ENCODE peak calls at places on chromosomes 7 and 10, in eight cellular contexts. M is trophoblast cell; P is mammary epithelial cell; T is CD8-positive, alpha-beta memory T cell; W is heart right ventricle; X is breast epithelium; S is colonic mucosa; U is cardiac muscle cell. L is an unnamed sample. For H3K4me1, the result is how much of the 10 kb centered on the place peaks cover.

GRCh38 chr10:66678521-66678920 is 247.3 kb upstream of the LRRTM3 start:
- DNase-seq in M (no peak), P (peak), T (no peak), W (no peak), X (no peak), S (no peak), U (no peak), L (no peak)

GRCh38 chr7:92925876-92926696 is 89.7 kb upstream of the CDK6 start:
- DNase-seq in M (no peak), P (no peak), T (no peak), W (no peak), X (no peak), S (no peak), U (peak), L (no peak)

GRCh38 chr7:34823650-34824258 is 165.7 kb downstream of the NPSR1 start:
- DNase-seq in M (peak), P (peak), T (peak), W (peak), X (no peak), S (peak), U (peak), L (peak)

GRCh38 chr10:132743925-132744490 is 41.9 kb downstream of the NKX6-2 start:
- DNase-seq in M (no peak), P (no peak), T (no peak), W (no peak), X (no peak), S (no peak), U (no peak), L (no peak)

GRCh38 chr7:107206706-107207105 is 37.9 kb downstream of the HBP1 start:
- DNase-seq in M (no peak), P (no peak), T (no peak), W (no peak), X (no peak), S (no peak), U (no peak), L (no peak)

GRCh38 chr7:358352-358751 is 68.4 kb downstream of the FOXL3 start:
- DNase-seq in M (no peak), P (no peak), T (no peak), W (no peak), X (no peak), S (no peak), U (no peak), L (no peak)

GRCh38 chr7:116162992-116163391 is 47.3 kb upstream of the TES start:
- DNase-seq in M (no peak), P (no peak), T (no peak), W (no peak), X (no peak), S (no peak), U (no peak), L (no peak)

GRCh38 chr10:38008006-38008405 is 2.5 kb upstream of the ZNF33A start:
- DNase-seq in M (peak), P (peak), T (no peak), W (no peak), X (no peak), S (no peak), U (no peak), L (no peak)

GRCh38 chr7:78673272-78673671 is 780.2 kb downstream of the MAGI2 start:
- DNase-seq in M (no peak), P (no peak), T (no peak), W (no peak), X (no peak), S (no peak), U (no peak), L (no peak)

GRCh38 chr7:41786943-41787342 is 84.1 kb upstream of the INHBA start:
- DNase-seq in M (no peak), P (no peak), T (no peak), W (no peak), X (no peak), S (no peak), U (peak), L (no peak)

GRCh38 chr7:44587843-44588711 is 6.0 kb upstream of the TMED4 start:
- DNase-seq in M (peak), P (peak), T (peak), W (peak), X (no peak), S (peak), U (peak), L (no peak)

GRCh38 chr10:100741386-100742066 is 3.9 kb upstream of the PAX2 start:
- DNase-seq in M (no peak), P (no peak), T (no peak), W (no peak), X (no peak), S (no peak), U (no peak), L (no peak)
- H3K4me3 ChIP-seq in M (no peak), P (no peak), T (no peak), W (no peak), X (no peak), S (no peak), U (no peak), L (no peak)

GRCh38 chr10:35639021-35639521 is 3.0 kb downstream of the FZD8 start:
- DNase-seq in M (no peak), P (no peak), T (no peak), W (no peak), X (no peak), S (no peak), U (peak), L (peak)

GRCh38 chr10:35637456-35637855 is 4.6 kb downstream of the FZD8 start:
- DNase-seq in M (no peak), P (no peak), T (no peak), W (no peak), X (no peak), S (no peak), U (peak), L (no peak)

GRCh38 chr10:35639651-35640311 is 2.3 kb downstream of the FZD8 start:
- DNase-seq in M (no peak), P (peak), T (peak), W (peak), X (no peak), S (peak), U (peak), L (peak)

GRCh38 chr10:35636942-35637341 is 5.2 kb downstream of the FZD8 start:
- DNase-seq in M (no peak), P (no peak), T (no peak), W (no peak), X (no peak), S (no peak), U (no peak), L (no peak)

GRCh38 chr10:35638116-35638515 is 4.0 kb downstream of the FZD8 start:
- DNase-seq in M (peak), P (peak), T (no peak), W (no peak), X (no peak), S (no peak), U (no peak), L (no peak)
- H3K27ac ChIP-seq in M (no peak), P (no peak), T (no peak), W (no peak), X (no peak), S (no peak), U (no peak), L (no peak)

DNA sequence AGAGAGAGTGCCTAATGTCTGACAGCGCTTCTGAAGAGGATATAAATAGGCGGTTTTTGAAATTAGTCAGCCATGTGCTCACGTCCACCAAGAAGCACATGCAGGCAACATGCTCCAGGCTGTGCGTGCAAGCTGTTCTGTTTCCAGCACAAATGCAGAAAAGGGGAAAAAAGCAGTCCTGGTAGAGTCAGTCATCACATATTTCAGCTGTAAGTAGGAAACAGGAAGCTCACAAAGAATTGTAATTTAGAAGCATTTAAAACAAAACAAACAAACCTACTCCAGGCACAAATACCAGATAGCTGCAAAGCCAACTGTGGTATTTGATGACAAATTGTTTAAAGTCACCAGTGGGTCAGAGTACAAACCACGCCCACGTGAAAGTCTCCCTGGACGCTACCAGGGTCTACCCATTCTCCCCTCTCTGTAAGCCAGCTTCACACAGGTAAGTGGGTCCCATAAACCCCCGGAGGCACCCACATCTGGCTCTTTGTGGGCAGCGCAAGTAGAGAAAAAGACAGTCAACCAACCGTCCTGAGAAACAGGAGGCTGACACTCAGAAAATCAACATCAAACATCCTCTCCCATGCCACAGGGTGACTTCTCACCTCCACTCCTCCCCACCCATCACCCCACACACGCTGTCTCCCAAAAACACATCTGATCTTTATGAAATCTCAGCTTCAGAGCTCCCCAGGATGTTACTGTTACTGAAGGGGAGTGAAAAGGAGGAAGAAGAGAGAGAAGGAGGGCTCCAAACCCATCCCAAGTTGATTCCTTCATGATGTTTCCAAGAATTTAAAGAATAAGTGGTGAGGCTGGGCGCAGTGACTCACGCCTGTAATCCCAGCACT is 186.4 kb downstream of the FAM107B start:
- DNase-seq in M (peak), P (no peak), T (peak), W (no peak), X (no peak), S (no peak), U (no peak), L (no peak)
- H3K4me1 ChIP-seq in M (under half), P (under half), T (half or more), W (under half), X (under half), S (under half), U (under half), L (under half)

GRCh38 chr10:95562326-95562725 is 1.2 kb upstream of the SORBS1 start:
- DNase-seq in M (no peak), P (no peak), T (no peak), W (no peak), X (no peak), S (no peak), U (no peak), L (no peak)
- H3K4me3 ChIP-seq in M (no peak), P (no peak), T (no peak), W (no peak), X (no peak), S (no peak), U (no peak), L (no peak)

GRCh38 chr7:110454713-110455112 is 636.2 kb upstream of the LRRN3 start:
- DNase-seq in M (no peak), P (no peak), T (no peak), W (no peak), X (no peak), S (no peak), U (no peak), L (no peak)

GRCh38 chr7:110446658-110447057 is 644.3 kb upstream of the LRRN3 start:
- DNase-seq in M (peak), P (no peak), T (no peak), W (no peak), X (no peak), S (no peak), U (no peak), L (no peak)

GRCh38 chr7:110448918-110449317 is 642.0 kb upstream of the LRRN3 start:
- DNase-seq in M (no peak), P (no peak), T (no peak), W (no peak), X (no peak), S (no peak), U (no peak), L (no peak)
- H3K27ac ChIP-seq in M (no peak), P (no peak), T (no peak), W (no peak), X (no peak), S (no peak), U (no peak), L (no peak)

DNA sequence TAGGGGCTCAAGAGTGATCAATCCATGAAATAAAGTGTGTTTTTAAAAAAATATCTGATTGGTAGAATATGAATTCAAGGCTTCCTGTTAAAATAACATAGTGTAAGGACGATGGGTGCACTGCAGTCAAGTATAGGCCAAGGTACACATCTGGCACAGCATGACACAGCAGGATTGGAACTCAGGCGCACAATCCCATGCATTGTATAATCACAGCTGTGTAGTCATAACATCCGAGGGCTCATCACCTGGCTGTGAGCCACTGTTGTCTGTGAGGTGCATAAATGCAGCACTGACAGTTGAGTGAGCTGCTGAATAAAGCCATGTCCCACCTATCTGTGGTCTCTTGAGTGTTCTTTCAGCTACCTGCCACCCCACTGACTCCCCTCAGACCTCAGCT is 142.3 kb upstream of the HPS1 start:
- DNase-seq in M (peak), P (peak), T (no peak), W (no peak), X (no peak), S (no peak), U (no peak), L (no peak)
- H3K4me1 ChIP-seq in M (under half), P (under half), T (under half), W (under half), X (under half), S (under half), U (under half), L (under half)

GRCh38 chr10:69338133-69338456 is 59.8 kb downstream of the HK1 start:
- DNase-seq in M (peak), P (no peak), T (no peak), W (no peak), X (no peak), S (no peak), U (no peak), L (peak)
- H3K4me3 ChIP-seq in M (no peak), P (no peak), T (no peak), W (no peak), X (no peak), S (no peak), U (no peak), L (no peak)

L was measured in right cardiac atrium.